ENCODE peak calls at places on chromosome X, in five cellular contexts. One of them, this sample, is unnamed.

GRCh38 chrX:142828129-142828528 is 197.6 kb upstream of the SPANXN4 start:
- DNase-seq in occipital lobe: no peak
- DNase-seq in SW480: no peak
- DNase-seq in NCI-H1092: no peak
- DNase-seq in memory B cell: no peak
- DNase-seq in this sample: no peak

GRCh38 chrX:55907968-55908607 is 190.5 kb downstream of the RRAGB start:
- DNase-seq in SW480: peak; percentile 27
- DNase-seq in memory B cell: peak; percentile 28
- DNase-seq in occipital lobe: no peak
- DNase-seq in NCI-H1092: no peak
- DNase-seq in this sample: peak; percentile 10

GRCh38 chrX:15233416-15234015 is 36.4 kb downstream of the ASB9 start:
- DNase-seq in memory B cell: no peak
- DNase-seq in SW480: no peak
- DNase-seq in occipital lobe: no peak
- DNase-seq in NCI-H1092: no peak
- DNase-seq in this sample: no peak

GRCh38 chrX:69987691-69988090 is 62.0 kb downstream of the AWAT2 start:
- DNase-seq in NCI-H1092: no peak
- DNase-seq in SW480: no peak
- DNase-seq in memory B cell: no peak
- DNase-seq in occipital lobe: no peak
- DNase-seq in this sample: no peak

GRCh38 chrX:118679290-118679689 is 48.1 kb upstream of the IL13RA1 start:
- DNase-seq in SW480: no peak
- DNase-seq in memory B cell: no peak
- DNase-seq in NCI-H1092: no peak
- DNase-seq in occipital lobe: no peak
- DNase-seq in this sample: no peak

GRCh38 chrX:149871940-149872339 is 9.0 kb upstream of the MAGEA8 start:
- DNase-seq in SW480: peak; percentile 27
- DNase-seq in memory B cell: no peak
- DNase-seq in occipital lobe: no peak
- DNase-seq in NCI-H1092: no peak
- DNase-seq in this sample: peak; percentile 40

GRCh38 chrX:74492720-74493201 is 71.5 kb downstream of the SLC16A2 start:
- DNase-seq in NCI-H1092: peak; percentile 14
- DNase-seq in memory B cell: peak; percentile 0
- DNase-seq in SW480: no peak
- DNase-seq in occipital lobe: no peak
- DNase-seq in this sample: peak; percentile 2

GRCh38 chrX:3548743-3549441 is 164.6 kb downstream of the PRKX start:
- DNase-seq in memory B cell: no peak
- DNase-seq in SW480: peak; percentile 52
- DNase-seq in NCI-H1092: peak; percentile 29
- DNase-seq in occipital lobe: no peak
- DNase-seq in this sample: no peak

GRCh38 chrX:136206916-136207315 is 44.3 kb downstream of the MAP7D3 start:
- DNase-seq in SW480: no peak
- DNase-seq in memory B cell: no peak
- DNase-seq in occipital lobe: no peak
- DNase-seq in NCI-H1092: no peak
- DNase-seq in this sample: no peak

GRCh38 chrX:17977696-17978095 is 116.6 kb upstream of the RAI2 start:
- DNase-seq in NCI-H1092: no peak
- DNase-seq in SW480: no peak
- DNase-seq in memory B cell: no peak
- DNase-seq in occipital lobe: no peak
- DNase-seq in this sample: no peak

GRCh38 chrX:19708683-19709082 is 178.7 kb downstream of the SH3KBP1 start:
- DNase-seq in occipital lobe: no peak
- DNase-seq in NCI-H1092: no peak
- DNase-seq in memory B cell: no peak
- DNase-seq in SW480: no peak
- DNase-seq in this sample: no peak

GRCh38 chrX:12240491-12240890 is 102.2 kb downstream of the FRMPD4 start:
- DNase-seq in NCI-H1092: peak; percentile 16
- DNase-seq in memory B cell: no peak
- DNase-seq in SW480: no peak
- DNase-seq in occipital lobe: no peak
- DNase-seq in this sample: no peak

GRCh38 chrX:143500751-143501150 is 16.5 kb downstream of the SPANXN3 start:
- DNase-seq in occipital lobe: no peak
- DNase-seq in memory B cell: no peak
- DNase-seq in SW480: no peak
- DNase-seq in NCI-H1092: no peak
- DNase-seq in this sample: no peak

GRCh38 chrX:72069380-72070160 is 62.1 kb downstream of the RTL5 start:
- DNase-seq in memory B cell: no peak
- DNase-seq in SW480: no peak
- DNase-seq in occipital lobe: no peak
- DNase-seq in NCI-H1092: no peak
- DNase-seq in this sample: no peak

GRCh38 chrX:19179389-19179788 is 57.1 kb upstream of the ADGRG2 start:
- DNase-seq in occipital lobe: no peak
- DNase-seq in SW480: no peak
- DNase-seq in memory B cell: no peak
- DNase-seq in NCI-H1092: no peak
- DNase-seq in this sample: no peak

GRCh38 chrX:32867781-32868523 is 343.4 kb downstream of the DMD start:
- DNase-seq in SW480: no peak
- DNase-seq in occipital lobe: no peak
- DNase-seq in memory B cell: no peak
- DNase-seq in NCI-H1092: no peak
- DNase-seq in this sample: no peak

GRCh38 chrX:9134341-9134740 is 100.4 kb upstream of the FAM9B start:
- DNase-seq in memory B cell: no peak
- DNase-seq in SW480: no peak
- DNase-seq in occipital lobe: no peak
- DNase-seq in NCI-H1092: no peak
- DNase-seq in this sample: no peak

GRCh38 chrX:32985544-32985943 is 225.8 kb downstream of the DMD start:
- DNase-seq in SW480: no peak
- DNase-seq in NCI-H1092: no peak
- DNase-seq in occipital lobe: no peak
- DNase-seq in memory B cell: no peak
- DNase-seq in this sample: no peak